ENCODE peak calls at places on chromosomes 4 and X, in seven cellular contexts. T, Z, S, Q, I, J and E are unnamed samples.

GRCh38 chrX:23887918-23888317 is 19.8 kb downstream of the APOO start:
- DNase-seq in T (no peak), Z (no peak), S (no peak), Q (no peak), I (no peak), J (no peak), E (no peak)

GRCh38 chrX:43836435-43837184 is 45.6 kb downstream of the MAOB start:
- DNase-seq in T (no peak), Z (peak; percentile 35), S (no peak), Q (peak; percentile 34), I (no peak), J (no peak), E (no peak)

GRCh38 chrX:9730752-9731151 is 34.9 kb downstream of the GPR143 start:
- DNase-seq in T (no peak), Z (no peak), S (no peak), Q (no peak), I (no peak), J (no peak), E (no peak)

GRCh38 chr4:95180531-95181315 is 368.1 kb downstream of the UNC5C start:
- DNase-seq in T (no peak), Z (no peak), S (no peak), Q (no peak), I (no peak), J (no peak), E (no peak)

GRCh38 chr4:67344594-67345380 is 200.5 kb downstream of the CENPC start:
- DNase-seq in T (no peak), Z (no peak), S (no peak), Q (no peak), I (no peak), J (no peak), E (no peak)

GRCh38 chr4:178275671-178276360 is 833.6 kb upstream of the AGA start:
- DNase-seq in T (no peak), Z (no peak), S (peak; percentile 36), Q (no peak), I (no peak), J (peak; percentile 46), E (peak; percentile 48)

GRCh38 chr4:8599657-8600056 is 7.1 kb downstream of the CPZ start:
- DNase-seq in T (no peak), Z (no peak), S (no peak), Q (peak; percentile 77), I (no peak), J (no peak), E (peak; percentile 86)

GRCh38 chrX:78838709-78839108 is 91.2 kb downstream of the LPAR4 start:
- DNase-seq in T (no peak), Z (no peak), S (no peak), Q (no peak), I (no peak), J (no peak), E (no peak)

GRCh38 chrX:64976673-64977040 is 407 bp upstream of the ZC4H2 start:
- DNase-seq in T (no peak), Z (no peak), S (no peak), Q (no peak), I (no peak), J (no peak), E (no peak)

GRCh38 chr4:145815626-145816025 is 123.0 kb downstream of the ZNF827 start:
- DNase-seq in T (no peak), Z (no peak), S (no peak), Q (no peak), I (no peak), J (no peak), E (no peak)

GRCh38 chr4:182219400-182219799 is 23.8 kb upstream of the TENM3 start:
- DNase-seq in T (no peak), Z (no peak), S (no peak), Q (peak; percentile 44), I (no peak), J (no peak), E (no peak)

GRCh38 chrX:9122504-9123245 is 88.7 kb upstream of the FAM9B start:
- DNase-seq in T (no peak), Z (no peak), S (no peak), Q (peak; percentile 30), I (no peak), J (no peak), E (no peak)

GRCh38 chr4:185811509-185812364 is at the start of gene SORBS2:
- DNase-seq in T (peak; percentile 85), Z (no peak), S (peak; percentile 71), Q (peak; percentile 33), I (peak; percentile 49), J (peak; percentile 34), E (no peak)

GRCh38 chr4:174460684-174461083 is 61.6 kb downstream of the HPGD start:
- DNase-seq in T (no peak), Z (peak; percentile 37), S (no peak), Q (peak; percentile 40), I (no peak), J (no peak), E (no peak)

GRCh38 chrX:107734646-107735045 is 40.9 kb downstream of the TSC22D3 start:
- DNase-seq in T (no peak), Z (peak; percentile 51), S (no peak), Q (no peak), I (no peak), J (no peak), E (no peak)

GRCh38 chrX:50838820-50839600 is 25.0 kb upstream of the SHROOM4 start:
- DNase-seq in T (no peak), Z (peak; percentile 75), S (no peak), Q (peak; percentile 13), I (no peak), J (peak; percentile 10), E (no peak)

GRCh38 chr4:17523626-17524025 is 8.7 kb downstream of the CLRN2 start:
- DNase-seq in T (no peak), Z (no peak), S (no peak), Q (no peak), I (no peak), J (no peak), E (no peak)

GRCh38 chr4:183249854-183250253 is 70.2 kb downstream of the CLDN22 start:
- DNase-seq in T (no peak), Z (peak; percentile 52), S (peak; percentile 47), Q (peak; percentile 42), I (no peak), J (peak; percentile 36), E (no peak)

GRCh38 chrX:139932077-139932900 is 564 bp downstream of the ATP11C start:
- DNase-seq in T (peak; percentile 92), Z (peak; percentile 22), S (peak; percentile 71), Q (no peak), I (peak; percentile 48), J (peak; percentile 71), E (peak; percentile 53)

GRCh38 chr4:120084327-120084726 is 17.7 kb upstream of the MAD2L1 start:
- DNase-seq in T (no peak), Z (no peak), S (no peak), Q (no peak), I (no peak), J (no peak), E (no peak)

GRCh38 chrX:429266-429825 is 42.6 kb upstream of the PPP2R3B start:
- DNase-seq in T (peak; percentile 67), Z (no peak), S (no peak), Q (no peak), I (peak; percentile 23), J (no peak), E (no peak)

GRCh38 chr4:120922390-120923200 is at the start of gene PRDM5:
- DNase-seq in T (peak; percentile 78), Z (peak; percentile 52), S (peak; percentile 47), Q (peak; percentile 64), I (peak; percentile 57), J (no peak), E (peak; percentile 80)

GRCh38 chr4:156413411-156413985 is 459.8 kb upstream of the CTSO start:
- DNase-seq in T (no peak), Z (no peak), S (no peak), Q (no peak), I (no peak), J (peak; percentile 40), E (no peak)

DNA sequence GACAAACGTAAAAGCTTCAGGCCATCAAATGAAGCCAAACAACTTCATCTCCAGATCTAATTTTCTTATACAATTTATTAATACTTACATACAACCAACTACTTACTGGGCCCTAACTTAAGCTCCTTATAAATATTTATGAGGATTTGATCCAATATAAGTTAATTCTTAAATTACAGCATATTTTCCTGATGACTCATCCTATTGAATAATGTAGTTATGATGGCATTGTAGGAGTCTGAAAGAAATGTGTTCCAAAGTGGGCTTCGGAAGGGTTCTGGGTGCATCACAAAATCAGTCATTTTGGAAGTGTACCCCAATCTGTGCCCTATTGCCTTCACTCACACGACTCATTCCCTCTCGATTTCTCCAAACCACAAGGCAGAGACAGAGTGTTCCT is 455.1 kb upstream of the CTSO start:
- DNase-seq in T (no peak), Z (no peak), S (no peak), Q (no peak), I (no peak), J (no peak), E (no peak)
- H3K4me3 ChIP-seq in T (no peak overlapping the region), Z (no peak overlapping the region), S (no peak overlapping the region), Q (no peak overlapping the region), I (no peak overlapping the region), J (no peak overlapping the region), E (no peak overlapping the region)

GRCh38 chrX:11683057-11683456 is 17.3 kb upstream of the ARHGAP6 start:
- DNase-seq in T (no peak), Z (no peak), S (no peak), Q (no peak), I (no peak), J (no peak), E (no peak)

GRCh38 chrX:11687157-11687556 is 21.4 kb upstream of the ARHGAP6 start:
- DNase-seq in T (no peak), Z (no peak), S (peak; percentile 52), Q (peak; percentile 20), I (no peak), J (no peak), E (no peak)

DNA sequence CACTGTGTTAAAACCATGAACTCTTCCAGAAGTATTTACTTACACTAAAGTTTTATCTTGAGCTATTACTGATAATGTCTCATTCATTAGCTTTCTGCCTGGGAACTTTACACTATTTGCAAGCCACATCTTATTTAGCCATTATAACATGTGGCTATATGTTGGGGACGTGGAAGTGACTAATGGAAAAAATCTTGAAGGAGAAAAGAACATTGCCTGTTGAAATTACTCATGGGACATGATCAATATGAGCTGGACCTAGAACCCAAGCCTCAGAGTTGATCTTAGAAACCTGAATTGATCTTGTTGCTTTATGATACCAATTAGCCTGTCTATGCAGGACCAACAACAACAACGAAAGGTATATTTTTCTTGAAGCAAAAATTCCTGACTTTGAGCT is 22.5 kb upstream of the ARHGAP6 start:
- DNase-seq in T (no peak), Z (peak; percentile 0), S (no peak), Q (peak; percentile 55), I (no peak), J (no peak), E (no peak)
- H3K4me3 ChIP-seq in T (no peak overlapping the region), Z (no peak overlapping the region), S (no peak overlapping the region), Q (no peak overlapping the region), I (no peak overlapping the region), J (no peak overlapping the region), E (no peak overlapping the region)

DNA sequence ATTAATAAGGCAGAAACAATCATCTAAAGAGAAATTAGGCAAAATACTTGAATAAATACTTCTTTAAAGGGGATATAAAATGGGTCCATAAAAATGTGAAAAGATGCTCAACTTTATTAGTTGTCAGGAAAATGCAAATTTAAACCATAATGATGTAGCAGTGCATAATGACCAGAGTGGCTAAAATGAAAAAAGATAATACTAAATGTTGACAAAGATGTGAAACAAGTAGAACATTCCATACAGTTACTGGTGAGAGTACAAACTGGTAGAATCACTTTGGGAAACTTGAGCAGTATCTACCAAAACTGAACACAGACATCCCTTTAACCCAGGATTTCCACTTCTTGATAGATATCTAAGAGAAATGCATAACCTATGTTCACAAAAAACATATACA is 5.0 kb downstream of the ARSJ start:
- DNase-seq in T (no peak), Z (no peak), S (no peak), Q (no peak), I (no peak), J (no peak), E (no peak)
- H3K4me3 ChIP-seq in T (no peak overlapping the region), Z (peak overlapping the region; percentile 92), S (no peak overlapping the region), Q (no peak overlapping the region), I (no peak overlapping the region), J (no peak overlapping the region), E (peak overlapping the region; percentile 65)

GRCh38 chr4:134327274-134328122 is 125.9 kb upstream of the PABPC4L start:
- DNase-seq in T (no peak), Z (no peak), S (no peak), Q (no peak), I (no peak), J (no peak), E (no peak)
- H3K4me3 ChIP-seq in T (no peak overlapping the region), Z (no peak overlapping the region), S (no peak overlapping the region), Q (no peak overlapping the region), I (no peak overlapping the region), J (no peak overlapping the region), E (no peak overlapping the region)